ENCODE peak calls at places on chromosomes 16 and 17, in five cellular contexts. One of them, this sample, is unnamed.

GRCh38 chr16:46929378-46930332 is 43.8 kb downstream of the DNAJA2 start:
- DNase-seq in cardiac fibroblast: peak; percentile 64
- DNase-seq in HL-60: peak; percentile 61
- DNase-seq in hepatocyte: peak; percentile 67
- DNase-seq in HFF-Myc: peak; percentile 25
- DNase-seq in this sample: no peak

GRCh38 chr16:72073831-72074230 is 10.8 kb downstream of the HPR start:
- DNase-seq in cardiac fibroblast: peak; percentile 81
- DNase-seq in hepatocyte: no peak
- DNase-seq in HFF-Myc: no peak
- DNase-seq in HL-60: no peak
- DNase-seq in this sample: no peak

GRCh38 chr17:77690271-77691161 is 268.0 kb upstream of the TNRC6C start:
- DNase-seq in hepatocyte: peak; percentile 61
- DNase-seq in HL-60: no peak
- DNase-seq in cardiac fibroblast: no peak
- DNase-seq in HFF-Myc: peak; percentile 22
- DNase-seq in this sample: no peak

GRCh38 chr16:14249291-14250032 is 178.3 kb downstream of the MRTFB start:
- DNase-seq in HL-60: peak; percentile 34
- DNase-seq in HFF-Myc: peak; percentile 15
- DNase-seq in hepatocyte: peak; percentile 40
- DNase-seq in cardiac fibroblast: peak; percentile 61
- DNase-seq in this sample: no peak

GRCh38 chr16:23668225-23668624 is 10.5 kb upstream of the PLK1 start:
- DNase-seq in cardiac fibroblast: no peak
- DNase-seq in HFF-Myc: no peak
- DNase-seq in hepatocyte: no peak
- DNase-seq in HL-60: no peak
- DNase-seq in this sample: no peak

GRCh38 chr17:6231886-6232767 is 161.9 kb downstream of the WSCD1 start:
- DNase-seq in HFF-Myc: no peak
- DNase-seq in HL-60: no peak
- DNase-seq in cardiac fibroblast: no peak
- DNase-seq in hepatocyte: no peak
- DNase-seq in this sample: no peak

GRCh38 chr17:47660064-47660492 is 10.4 kb downstream of the KPNB1 start:
- DNase-seq in hepatocyte: no peak
- DNase-seq in HL-60: no peak
- DNase-seq in HFF-Myc: no peak
- DNase-seq in cardiac fibroblast: no peak
- DNase-seq in this sample: no peak

GRCh38 chr17:50421308-50422031 is 4.5 kb upstream of the ACSF2 start:
- DNase-seq in cardiac fibroblast: peak; percentile 52
- DNase-seq in HFF-Myc: no peak
- DNase-seq in HL-60: no peak
- DNase-seq in hepatocyte: no peak
- DNase-seq in this sample: no peak

GRCh38 chr17:27947005-27947406 is 53.8 kb upstream of the LYRM9 start:
- DNase-seq in cardiac fibroblast: no peak
- DNase-seq in HL-60: no peak
- DNase-seq in hepatocyte: no peak
- DNase-seq in HFF-Myc: no peak
- DNase-seq in this sample: no peak

GRCh38 chr17:50572541-50572940 is 12.0 kb downstream of the CACNA1G start:
- DNase-seq in cardiac fibroblast: no peak
- DNase-seq in hepatocyte: no peak
- DNase-seq in HL-60: no peak
- DNase-seq in HFF-Myc: no peak
- DNase-seq in this sample: no peak

GRCh38 chr16:3823427-3823826 is 57.1 kb downstream of the CREBBP start:
- DNase-seq in cardiac fibroblast: no peak
- DNase-seq in HL-60: no peak
- DNase-seq in hepatocyte: no peak
- DNase-seq in HFF-Myc: no peak
- DNase-seq in this sample: no peak

GRCh38 chr17:32259596-32259995 is 6.0 kb upstream of the RHBDL3 start:
- DNase-seq in cardiac fibroblast: peak; percentile 54
- DNase-seq in HFF-Myc: no peak
- DNase-seq in hepatocyte: no peak
- DNase-seq in HL-60: no peak
- DNase-seq in this sample: no peak

GRCh38 chr17:38604479-38605229 is 1.1 kb downstream of the SRCIN1 start:
- DNase-seq in hepatocyte: peak; percentile 44
- DNase-seq in cardiac fibroblast: no peak
- DNase-seq in HFF-Myc: no peak
- DNase-seq in HL-60: peak; percentile 22
- DNase-seq in this sample: no peak

GRCh38 chr17:48555616-48556533 is 11.0 kb upstream of the HOXB2 start:
- DNase-seq in cardiac fibroblast: no peak
- DNase-seq in HFF-Myc: no peak
- DNase-seq in hepatocyte: no peak
- DNase-seq in HL-60: no peak
- DNase-seq in this sample: no peak

GRCh38 chr16:85573696-85574641 is 39.2 kb upstream of the GSE1 start:
- DNase-seq in hepatocyte: peak; percentile 80
- DNase-seq in HFF-Myc: no peak
- DNase-seq in HL-60: no peak
- DNase-seq in cardiac fibroblast: peak; percentile 87
- DNase-seq in this sample: no peak

GRCh38 chr16:27355610-27356009 is 41.8 kb downstream of the IL4R start:
- DNase-seq in cardiac fibroblast: peak; percentile 53
- DNase-seq in hepatocyte: no peak
- DNase-seq in HL-60: peak; percentile 52
- DNase-seq in HFF-Myc: no peak
- DNase-seq in this sample: no peak

GRCh38 chr17:75317671-75318070 is 28.4 kb upstream of the SLC25A19 start:
- DNase-seq in HL-60: peak; percentile 43
- DNase-seq in hepatocyte: no peak
- DNase-seq in cardiac fibroblast: no peak
- DNase-seq in HFF-Myc: no peak
- DNase-seq in this sample: no peak

GRCh38 chr16:75477680-75478473 is 13.4 kb upstream of the TMEM170A start:
- DNase-seq in HL-60: peak; percentile 17
- DNase-seq in cardiac fibroblast: no peak
- DNase-seq in HFF-Myc: no peak
- DNase-seq in hepatocyte: no peak
- DNase-seq in this sample: no peak

GRCh38 chr16:19430345-19430744 is 12.7 kb downstream of the TMC5 start:
- DNase-seq in HFF-Myc: no peak
- DNase-seq in cardiac fibroblast: no peak
- DNase-seq in HL-60: no peak
- DNase-seq in hepatocyte: no peak
- DNase-seq in this sample: no peak

GRCh38 chr17:35612924-35613521 is 25.9 kb downstream of the AP2B1 start:
- DNase-seq in HFF-Myc: peak; percentile 15
- DNase-seq in cardiac fibroblast: peak; percentile 77
- DNase-seq in HL-60: peak; percentile 40
- DNase-seq in hepatocyte: peak; percentile 61
- DNase-seq in this sample: no peak

GRCh38 chr17:76248013-76248782 is 7.9 kb upstream of the RNF157 start:
- DNase-seq in hepatocyte: no peak
- DNase-seq in cardiac fibroblast: no peak
- DNase-seq in HL-60: no peak
- DNase-seq in HFF-Myc: no peak
- DNase-seq in this sample: no peak

GRCh38 chr17:73247728-73248127 is 14.0 kb downstream of the CPSF4L start:
- DNase-seq in HL-60: no peak
- DNase-seq in hepatocyte: no peak
- DNase-seq in cardiac fibroblast: peak; percentile 46
- DNase-seq in HFF-Myc: no peak
- DNase-seq in this sample: no peak
- TF ChIP-seq CTCF in HL-60: no peak
- TF ChIP-seq CTCF in hepatocyte: peak; percentile 33
- TF ChIP-seq CTCF in cardiac fibroblast: no peak
- TF ChIP-seq CTCF in HFF-Myc: no peak
- TF ChIP-seq CTCF in this sample: peak; percentile 42

DNA sequence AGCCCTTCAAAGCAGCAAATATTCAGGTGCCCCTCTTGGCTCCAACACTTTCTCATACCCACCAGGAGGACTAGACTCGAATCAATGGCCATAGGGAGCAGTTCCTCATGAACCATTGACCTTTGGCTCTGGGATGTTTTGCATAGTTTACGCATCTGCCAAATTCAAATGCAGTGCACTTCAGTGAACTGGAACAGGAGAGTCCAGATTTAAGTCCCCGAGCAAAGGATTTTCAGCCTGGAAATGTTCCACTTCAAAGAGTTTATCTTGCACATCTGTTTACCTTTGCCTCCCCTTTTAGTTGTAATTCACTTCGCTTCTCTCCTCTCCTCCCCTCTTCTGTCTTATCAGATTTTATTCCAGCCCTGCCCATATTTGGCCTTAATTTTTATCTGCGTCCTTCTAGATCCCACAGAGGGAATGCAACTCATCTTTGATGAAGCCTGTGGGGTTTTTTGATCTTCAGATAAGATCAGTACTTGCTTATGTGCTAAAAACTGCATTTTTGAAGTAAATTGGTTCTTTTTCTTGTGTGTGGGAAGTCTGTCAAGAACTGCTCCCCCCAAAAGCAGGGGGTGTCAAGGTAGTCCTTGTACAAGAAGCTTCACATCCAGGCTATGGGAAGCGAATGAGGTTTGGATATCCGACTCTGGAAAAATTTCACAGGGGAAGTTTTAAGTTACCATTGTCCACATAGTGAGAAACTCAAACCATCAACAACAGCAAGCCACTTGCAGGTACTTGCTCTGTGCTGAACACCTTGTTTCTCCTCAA is 281.6 kb downstream of the RBFOX1 start:
- DNase-seq in HL-60: no peak
- DNase-seq in hepatocyte: no peak
- DNase-seq in HFF-Myc: no peak
- DNase-seq in cardiac fibroblast: no peak
- DNase-seq in this sample: no peak
- H3K4me3 ChIP-seq in HL-60: no peak overlapping the region
- H3K4me3 ChIP-seq in hepatocyte: no peak overlapping the region
- H3K4me3 ChIP-seq in HFF-Myc: no peak overlapping the region
- H3K4me3 ChIP-seq in cardiac fibroblast: no peak overlapping the region
- H3K4me3 ChIP-seq in this sample: no peak overlapping the region

DNA sequence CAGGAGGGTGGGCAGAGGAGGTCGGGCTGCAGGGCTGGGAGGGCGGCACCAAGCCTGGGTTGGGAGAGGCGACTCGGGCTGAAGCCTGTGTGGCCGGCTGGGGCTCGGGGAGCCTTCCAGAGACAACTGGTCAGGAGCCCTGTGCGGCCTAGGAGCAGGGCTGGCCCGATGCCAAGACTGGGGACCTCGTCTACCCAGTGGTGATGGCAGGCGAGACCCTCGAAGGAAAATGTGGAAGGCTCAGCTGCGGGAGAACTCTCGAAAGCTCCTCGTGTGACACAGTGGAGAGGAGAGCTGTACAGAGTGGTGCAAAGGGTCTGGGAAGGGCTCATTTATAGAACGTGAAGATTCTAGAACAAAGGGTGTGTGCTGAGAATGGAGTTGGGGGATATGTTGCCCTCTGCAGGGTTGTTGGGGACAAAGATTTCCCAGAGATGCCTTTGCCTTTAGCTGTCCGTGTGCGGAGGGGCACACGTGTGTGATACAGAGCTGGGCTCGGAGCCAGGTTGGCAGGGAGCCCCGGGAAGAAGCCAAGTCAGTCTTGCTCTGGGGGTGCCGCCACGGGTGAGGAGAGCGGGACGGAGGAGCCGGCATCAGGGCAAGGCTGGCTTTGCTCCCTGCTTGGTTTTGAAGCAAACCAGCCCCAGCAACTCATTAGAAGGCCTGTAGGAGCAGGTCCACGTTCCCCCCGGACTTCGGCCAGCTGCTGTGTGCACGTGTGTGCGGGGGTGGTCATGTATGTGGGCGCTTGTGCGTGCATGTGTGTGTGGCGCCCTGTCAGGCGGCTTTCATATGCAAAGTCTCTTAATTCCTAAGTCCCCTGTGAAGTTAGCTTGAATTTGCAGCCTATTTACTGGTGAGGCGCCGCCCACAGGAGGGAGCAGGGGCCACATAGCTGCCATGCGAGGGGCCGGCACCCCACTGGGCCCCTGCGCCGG is 132.4 kb upstream of the CHMP6 start:
- DNase-seq in HFF-Myc: peak; percentile 66
- DNase-seq in HL-60: no peak
- DNase-seq in hepatocyte: peak; percentile 67
- DNase-seq in cardiac fibroblast: peak; percentile 92
- DNase-seq in this sample: peak; percentile 41
- TF ChIP-seq CTCF in HFF-Myc: no peak
- TF ChIP-seq CTCF in HL-60: no peak
- TF ChIP-seq CTCF in hepatocyte: peak; percentile 35
- TF ChIP-seq CTCF in cardiac fibroblast: peak; percentile 9
- TF ChIP-seq CTCF in this sample: peak; percentile 35

DNA sequence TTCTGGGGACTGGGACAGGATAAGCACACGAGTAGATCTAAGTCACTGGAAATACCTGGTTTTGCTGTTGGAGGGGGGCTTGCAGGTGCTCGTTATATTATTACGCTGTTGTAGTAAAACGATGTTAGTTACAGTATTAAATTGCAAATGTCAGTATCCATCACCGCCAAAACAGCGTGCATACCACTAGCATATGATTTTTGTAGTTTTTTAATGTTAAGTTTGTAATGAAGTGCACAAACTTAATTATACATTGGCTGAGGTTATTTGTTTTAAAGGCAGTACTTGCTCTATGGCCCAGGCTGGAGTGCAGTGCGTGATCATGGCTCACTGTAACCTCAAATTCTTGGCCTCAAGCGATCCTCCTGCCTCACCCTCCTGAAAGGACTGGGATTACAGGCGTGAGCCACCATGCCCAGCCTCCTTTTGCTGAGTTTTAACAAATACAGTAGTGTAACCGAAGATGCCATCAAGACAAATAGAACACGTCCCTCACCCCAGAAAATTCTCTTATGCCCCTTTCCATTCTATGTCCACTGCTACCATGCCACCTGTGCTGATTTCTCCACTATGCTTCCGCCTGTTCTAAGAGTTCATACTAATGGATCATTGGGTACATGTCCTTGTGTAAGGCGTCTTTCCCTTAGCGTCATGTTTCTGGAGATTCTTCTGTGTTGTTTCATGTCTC is 20.7 kb upstream of the CSNK1D start:
- DNase-seq in HL-60: no peak
- DNase-seq in cardiac fibroblast: no peak
- DNase-seq in HFF-Myc: no peak
- DNase-seq in hepatocyte: no peak
- DNase-seq in this sample: no peak
- H3K4me3 ChIP-seq in HL-60: no peak overlapping the region
- H3K4me3 ChIP-seq in cardiac fibroblast: no peak overlapping the region
- H3K4me3 ChIP-seq in HFF-Myc: peak overlapping the region; percentile 40
- H3K4me3 ChIP-seq in hepatocyte: no peak overlapping the region
- H3K4me3 ChIP-seq in this sample: peak overlapping the region; percentile 49

This sample was measured in epithelial cell of proximal tubule.